ENCODE peak calls at places on chromosomes 1 and 21, in ten cellular contexts. B is AG04450, U is ovary, H is H1, C is fibroblast of mammary gland, O is Peyer's patch, Y is uterus, W is tibial artery, D is ascending aorta, M is fibroblast of lung. T is an unnamed sample.

GRCh38 chr1:150613061-150613920 is 16.1 kb downstream of the ENSA start:
- DNase-seq in U (no peak), Y (no peak), H (no peak), M (peak; percentile 94), B (no peak), D (peak; percentile 84), C (peak; percentile 99), O (no peak), W (peak; percentile 64), T (no peak)

GRCh38 chr1:17953921-17954320 is 153.7 kb upstream of the IGSF21 start:
- DNase-seq in Y (no peak), D (no peak), U (no peak), O (no peak), W (no peak), M (no peak), C (no peak), B (no peak), H (no peak), T (no peak)

GRCh38 chr1:208791458-208791857 is 547.3 kb upstream of the PLXNA2 start:
- DNase-seq in W (no peak), B (no peak), Y (no peak), M (no peak), D (no peak), C (no peak), H (no peak), O (no peak), U (no peak), T (peak; percentile 16)

GRCh38 chr1:63004868-63005267 is 220.9 kb downstream of the ATG4C start:
- DNase-seq in D (no peak), W (no peak), B (no peak), O (no peak), H (no peak), M (peak; percentile 4), C (peak; percentile 20), U (no peak), Y (no peak), T (no peak)

GRCh38 chr1:214360525-214361164 is 79.7 kb downstream of the SMYD2 start:
- DNase-seq in O (no peak), C (no peak), H (no peak), B (no peak), D (no peak), U (no peak), Y (no peak), W (no peak), M (no peak), T (no peak)

GRCh38 chr21:45922648-45923047 is 58.9 kb upstream of the COL6A1 start:
- DNase-seq in U (no peak), H (no peak), M (no peak), D (no peak), Y (no peak), O (no peak), C (no peak), W (no peak), B (no peak), T (no peak)

GRCh38 chr1:52848423-52848822 is 5.9 kb downstream of the ZYG11A start:
- DNase-seq in U (no peak), H (no peak), B (no peak), D (no peak), O (no peak), Y (no peak), W (no peak), M (no peak), C (no peak), T (no peak)

GRCh38 chr1:153548722-153549695 is at the start of gene S100A3:
- DNase-seq in C (peak; percentile 95), D (peak; percentile 95), M (peak; percentile 84), U (peak; percentile 67), H (no peak), O (no peak), B (no peak), Y (peak; percentile 81), W (peak; percentile 95), T (peak; percentile 80)

GRCh38 chr1:218499021-218499691 is 154.0 kb downstream of the TGFB2 start:
- DNase-seq in H (no peak), M (peak; percentile 64), Y (no peak), B (no peak), C (peak; percentile 73), D (no peak), O (no peak), U (no peak), W (no peak), T (no peak)

GRCh38 chr21:27403011-27403410 is 436.1 kb upstream of the ADAMTS5 start:
- DNase-seq in U (no peak), C (no peak), O (no peak), H (no peak), Y (no peak), M (no peak), D (no peak), W (no peak), B (no peak), T (no peak)

GRCh38 chr1:231053493-231054162 is 13.6 kb upstream of the FAM89A start:
- DNase-seq in W (no peak), D (no peak), O (peak; percentile 30), U (peak; percentile 39), H (no peak), M (peak; percentile 96), C (peak; percentile 55), Y (peak; percentile 42), B (peak; percentile 53), T (peak; percentile 62)

GRCh38 chr1:226666164-226666506 is 72.9 kb downstream of the ITPKB start:
- DNase-seq in D (no peak), W (no peak), Y (no peak), U (no peak), B (no peak), M (no peak), O (no peak), C (no peak), H (no peak), T (no peak)
- TF ChIP-seq CTCF in D (no peak), W (no peak), Y (no peak), U (no peak), B (no peak), M (no peak), O (no peak), C (no peak), H (no peak), T (no peak)

GRCh38 chr1:211948377-211948776 is 87.0 kb downstream of the INTS7 start:
- DNase-seq in U (no peak), Y (no peak), W (no peak), D (no peak), C (no peak), O (no peak), B (no peak), M (no peak), H (no peak), T (no peak)

GRCh38 chr1:211947396-211948295 is 87.7 kb downstream of the INTS7 start:
- DNase-seq in C (no peak), O (no peak), H (no peak), M (no peak), U (no peak), Y (no peak), B (no peak), D (no peak), W (no peak), T (no peak)

GRCh38 chr1:211939876-211940468 is 95.4 kb downstream of the INTS7 start:
- DNase-seq in U (no peak), C (no peak), O (peak; percentile 63), M (no peak), Y (no peak), H (no peak), B (no peak), D (no peak), W (no peak), T (no peak)

GRCh38 chr1:211942583-211942982 is 92.8 kb downstream of the INTS7 start:
- DNase-seq in O (no peak), M (no peak), U (no peak), Y (no peak), B (no peak), H (no peak), W (no peak), D (no peak), C (no peak), T (no peak)

GRCh38 chr1:211944733-211945500 is 90.4 kb downstream of the INTS7 start:
- DNase-seq in B (no peak), M (peak; percentile 10), U (no peak), W (no peak), Y (no peak), C (peak; percentile 43), H (no peak), O (no peak), D (no peak), T (no peak)
- TF ChIP-seq CTCF in B (peak; percentile 33), M (peak; percentile 20), U (no peak), W (no peak), Y (no peak), C (peak; percentile 47), H (peak; percentile 64), O (peak; percentile 30), D (peak; percentile 11), T (peak; percentile 70)

DNA sequence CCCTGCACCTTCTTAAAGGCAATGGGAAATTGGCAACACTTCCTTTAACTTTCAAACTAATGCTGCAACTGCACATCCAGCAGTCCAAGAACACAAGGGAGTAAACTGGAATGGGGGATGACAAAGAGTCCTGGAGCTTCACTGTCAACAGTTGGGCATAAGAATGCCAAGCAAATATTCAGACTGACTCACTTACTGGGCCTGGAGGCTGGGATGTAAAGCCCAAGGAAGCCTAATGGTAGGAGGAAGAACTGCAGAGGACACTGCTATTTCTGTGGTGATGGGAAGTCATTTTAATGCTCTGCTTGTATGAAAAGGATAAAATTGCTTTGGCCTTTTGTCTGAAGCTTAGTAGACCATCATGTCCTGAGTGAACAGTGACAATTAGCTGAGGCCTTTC is 15.7 kb upstream of the DMRTA2 start:
- DNase-seq in O (no peak), C (peak; percentile 31), H (no peak), Y (no peak), M (no peak), D (no peak), W (no peak), B (no peak), U (no peak), T (no peak)
- TF ChIP-seq CTCF in O (no peak), C (peak; percentile 19), H (peak; percentile 9), Y (no peak), M (no peak), D (no peak), W (no peak), B (peak; percentile 14), U (no peak), T (no peak)

GRCh38 chr1:19465650-19466049 is 19.7 kb downstream of the CAPZB start:
- DNase-seq in B (no peak), Y (no peak), M (no peak), C (no peak), H (no peak), U (no peak), O (no peak), D (no peak), W (no peak), T (no peak)

GRCh38 chr1:19466112-19466561 is 19.2 kb downstream of the CAPZB start:
- DNase-seq in C (no peak), D (no peak), H (no peak), W (no peak), M (no peak), U (peak; percentile 76), B (no peak), Y (no peak), O (peak; percentile 41), T (no peak)

GRCh38 chr1:19469004-19469403 is 16.3 kb downstream of the CAPZB start:
- DNase-seq in Y (no peak), O (no peak), H (no peak), D (no peak), C (no peak), U (no peak), M (no peak), W (no peak), B (no peak), T (no peak)

GRCh38 chr1:19467199-19468187 is 17.8 kb downstream of the CAPZB start:
- DNase-seq in C (no peak), B (no peak), H (no peak), M (no peak), W (no peak), Y (no peak), O (no peak), D (no peak), U (no peak), T (no peak)

GRCh38 chr1:19468397-19468956 is 16.9 kb downstream of the CAPZB start:
- DNase-seq in M (no peak), C (no peak), Y (no peak), B (no peak), H (no peak), D (no peak), W (no peak), U (no peak), O (peak; percentile 89), T (no peak)
- TF ChIP-seq CTCF in M (no peak), C (no peak), Y (no peak), B (no peak), H (no peak), D (no peak), W (no peak), U (no peak), O (no peak), T (no peak)